ENCODE peak calls at places on chromosomes 11 and 22, in seven cellular contexts. O is K562, H is HCT116, N is GM12878, L is SK-N-SH, U is H1, V is HepG2. A is an unnamed sample.

GRCh38 chr11:134412508-134413333 is 679 bp upstream of the B3GAT1 start:
- DNase-seq in V (no peak), L (peak), N (no peak), O (peak), U (peak), H (no peak), A (no peak)

GRCh38 chr11:114200351-114200750 is 95.8 kb upstream of the NNMT start:
- DNase-seq in L (no peak), O (no peak), N (no peak), V (no peak), H (no peak), U (no peak), A (no peak)

GRCh38 chr11:23765862-23766261 is 731.0 kb upstream of the LUZP2 start:
- DNase-seq in N (no peak), O (no peak), U (no peak), V (no peak), H (no peak), L (no peak), A (no peak)

GRCh38 chr11:119421941-119422504 is 949 bp downstream of the THY1 start:
- DNase-seq in O (no peak), L (peak), H (no peak), V (no peak), U (no peak), N (no peak), A (no peak)

GRCh38 chr11:11697796-11698195 is 76.0 kb upstream of the GALNT18 start:
- DNase-seq in H (no peak), L (no peak), N (no peak), O (no peak), V (no peak), U (no peak), A (no peak)

GRCh38 chr11:124612045-124612444 is 817 bp downstream of the PANX3 start:
- DNase-seq in U (no peak), L (no peak), V (no peak), H (no peak), N (no peak), O (no peak), A (no peak)

GRCh38 chr11:14413307-14414072 is 54.5 kb upstream of the RRAS2 start:
- DNase-seq in U (peak), L (no peak), H (no peak), V (no peak), N (no peak), O (peak), A (no peak)

GRCh38 chr11:103907548-103908455 is 128.6 kb upstream of the DDI1 start:
- DNase-seq in H (no peak), V (no peak), O (no peak), N (no peak), U (no peak), L (no peak), A (no peak)

GRCh38 chr11:14384338-14384737 is 25.4 kb upstream of the RRAS2 start:
- DNase-seq in N (no peak), O (no peak), H (no peak), L (no peak), V (no peak), U (no peak), A (no peak)

GRCh38 chr11:66176650-66177049 is 91.8 kb upstream of the RAB1B start:
- DNase-seq in U (no peak), H (no peak), N (no peak), O (no peak), L (no peak), V (no peak), A (no peak)

GRCh38 chr11:114040706-114041211 is 18.8 kb upstream of the ZBTB16 start:
- DNase-seq in O (peak), N (no peak), U (no peak), V (peak), L (no peak), H (no peak), A (no peak)

GRCh38 chr11:112310414-112310813 is 49.8 kb upstream of the PLET1 start:
- DNase-seq in L (no peak), U (no peak), V (no peak), H (no peak), O (no peak), N (no peak), A (no peak)

GRCh38 chr22:35394810-35395563 is 5.0 kb upstream of the MCM5 start:
- DNase-seq in V (no peak), O (no peak), N (no peak), L (no peak), U (no peak), H (no peak), A (no peak)

GRCh38 chr11:47587733-47588326 is 1.4 kb downstream of the FAM180B start:
- DNase-seq in N (no peak), V (no peak), H (no peak), O (no peak), U (no peak), L (no peak), A (no peak)

GRCh38 chr22:24758164-24758799 is 16.2 kb downstream of the PIWIL3 start:
- DNase-seq in U (peak), N (no peak), O (peak), V (peak), H (peak), L (peak), A (peak)

GRCh38 chr11:110509485-110509884 is 79.7 kb downstream of the FDX1 start:
- DNase-seq in O (no peak), N (no peak), L (no peak), V (no peak), H (no peak), U (no peak), A (no peak)

GRCh38 chr11:69377953-69378302 is 84.0 kb downstream of the MYEOV start:
- DNase-seq in L (no peak), O (no peak), N (no peak), U (no peak), H (no peak), V (no peak), A (no peak)

GRCh38 chr11:116379185-116379828 is 393.5 kb downstream of the BUD13 start:
- DNase-seq in H (no peak), O (peak), V (peak), L (no peak), N (no peak), U (peak), A (no peak)

GRCh38 chr11:33893711-33894401 is 2.0 kb upstream of the LMO2 start:
- DNase-seq in N (peak), L (no peak), H (no peak), V (no peak), U (no peak), O (no peak), A (no peak)

GRCh38 chr11:12864316-12865156 is 144.6 kb upstream of the RASSF10 start:
- DNase-seq in V (no peak), N (no peak), U (no peak), L (peak), H (no peak), O (no peak), A (no peak)

GRCh38 chr11:67282876-67283371 is 6.2 kb upstream of the ANKRD13D start:
- DNase-seq in H (no peak), O (no peak), N (no peak), L (no peak), V (no peak), U (no peak), A (no peak)

GRCh38 chr22:46071451-46072029 is 78.8 kb upstream of the PPARA start:
- DNase-seq in O (no peak), H (peak), L (peak), N (no peak), V (no peak), U (peak), A (peak)
- TF ChIP-seq JUND in O (no peak), H (no peak), L (no peak), N (no peak), V (no peak), U (no peak), A (no peak)

GRCh38 chr11:78354741-78355705 is 62.6 kb downstream of the GAB2 start:
- DNase-seq in H (no peak), V (no peak), N (no peak), L (peak), U (no peak), O (no peak), A (peak)
- TF ChIP-seq JUND in H (no peak), V (no peak), N (no peak), L (no peak), U (no peak), O (peak), A (no peak)

GRCh38 chr11:2587976-2588748 is 111.6 kb downstream of the KCNQ1OT1 start:
- DNase-seq in O (no peak), H (no peak), L (peak), U (no peak), N (no peak), V (no peak), A (no peak)
- TF ChIP-seq JUND in O (no peak), H (no peak), L (no peak), U (no peak), N (no peak), V (no peak), A (no peak)

GRCh38 chr11:126561327-126561893 is 205.9 kb downstream of the ST3GAL4 start:
- DNase-seq in U (peak), L (no peak), H (no peak), V (peak), N (no peak), O (peak), A (peak)
- TF ChIP-seq JUND in U (no peak), L (no peak), H (no peak), V (no peak), N (no peak), O (no peak), A (no peak)

DNA sequence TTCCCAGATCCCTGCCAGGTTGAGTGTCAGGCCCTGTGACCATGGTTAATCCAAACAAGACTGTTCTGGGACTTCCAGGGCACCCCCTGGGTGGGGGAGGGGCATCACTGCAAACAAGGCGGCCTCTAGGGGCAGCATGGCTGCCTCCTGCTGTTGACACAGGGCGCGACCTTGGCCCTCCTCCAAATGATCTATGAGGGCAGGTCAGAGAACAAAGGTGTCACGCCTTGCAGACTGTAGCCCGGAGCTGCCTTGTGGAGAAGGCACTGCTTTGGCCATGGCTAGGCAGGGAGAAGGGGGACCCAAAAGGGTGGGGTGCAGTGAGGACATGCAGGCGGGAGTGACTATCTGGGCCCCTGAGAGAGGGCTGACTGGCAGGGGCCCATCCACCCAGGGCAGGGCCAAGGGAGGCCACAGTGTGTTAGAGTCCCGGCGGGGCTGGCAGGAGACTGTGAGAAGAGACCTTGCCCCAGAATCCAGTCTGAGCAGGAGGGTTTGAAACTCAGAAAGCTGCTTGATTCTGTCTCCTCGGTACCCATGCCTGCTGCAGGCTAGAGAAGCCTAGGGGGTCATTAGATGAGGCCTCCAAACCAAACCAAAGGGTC is 35.6 kb downstream of the KCNC1 start:
- DNase-seq in V (peak), L (peak), O (peak), H (no peak), N (no peak), U (no peak), A (no peak)
- TF ChIP-seq JUND in V (peak), L (no peak), O (no peak), H (no peak), N (no peak), U (no peak), A (no peak)

GRCh38 chr11:95459268-95460040 is 228.5 kb upstream of the SESN3 start:
- DNase-seq in O (no peak), H (no peak), V (no peak), L (peak), U (no peak), N (no peak), A (no peak)
- TF ChIP-seq JUND in O (no peak), H (no peak), V (no peak), L (no peak), U (no peak), N (no peak), A (no peak)

GRCh38 chr22:23204125-23204488 is 23.8 kb downstream of the BCR start:
- DNase-seq in U (no peak), O (no peak), V (no peak), N (no peak), L (no peak), H (no peak), A (no peak)

GRCh38 chr22:23202812-23203451 is 22.6 kb downstream of the BCR start:
- DNase-seq in L (no peak), O (peak), H (no peak), U (no peak), N (no peak), V (no peak), A (no peak)

GRCh38 chr22:23205330-23205729 is 25.0 kb downstream of the BCR start:
- DNase-seq in U (no peak), V (no peak), O (no peak), L (no peak), N (no peak), H (no peak), A (no peak)

GRCh38 chr22:23203452-23204124 is 23.3 kb downstream of the BCR start:
- DNase-seq in L (no peak), N (no peak), U (no peak), O (peak), V (no peak), H (no peak), A (no peak)

GRCh38 chr22:23204541-23205157 is 24.3 kb downstream of the BCR start:
- DNase-seq in H (no peak), O (peak), V (no peak), U (no peak), L (peak), N (no peak), A (no peak)
- TF ChIP-seq JUND in H (no peak), O (no peak), V (no peak), U (no peak), L (no peak), N (no peak), A (no peak)

GRCh38 chr22:50571264-50572175 is 6.7 kb downstream of the CPT1B start:
- DNase-seq in O (no peak), H (no peak), V (no peak), U (no peak), N (no peak), L (no peak), A (no peak)
- TF ChIP-seq JUND in O (no peak), H (no peak), V (no peak), U (no peak), N (no peak), L (no peak), A (no peak)

DNA sequence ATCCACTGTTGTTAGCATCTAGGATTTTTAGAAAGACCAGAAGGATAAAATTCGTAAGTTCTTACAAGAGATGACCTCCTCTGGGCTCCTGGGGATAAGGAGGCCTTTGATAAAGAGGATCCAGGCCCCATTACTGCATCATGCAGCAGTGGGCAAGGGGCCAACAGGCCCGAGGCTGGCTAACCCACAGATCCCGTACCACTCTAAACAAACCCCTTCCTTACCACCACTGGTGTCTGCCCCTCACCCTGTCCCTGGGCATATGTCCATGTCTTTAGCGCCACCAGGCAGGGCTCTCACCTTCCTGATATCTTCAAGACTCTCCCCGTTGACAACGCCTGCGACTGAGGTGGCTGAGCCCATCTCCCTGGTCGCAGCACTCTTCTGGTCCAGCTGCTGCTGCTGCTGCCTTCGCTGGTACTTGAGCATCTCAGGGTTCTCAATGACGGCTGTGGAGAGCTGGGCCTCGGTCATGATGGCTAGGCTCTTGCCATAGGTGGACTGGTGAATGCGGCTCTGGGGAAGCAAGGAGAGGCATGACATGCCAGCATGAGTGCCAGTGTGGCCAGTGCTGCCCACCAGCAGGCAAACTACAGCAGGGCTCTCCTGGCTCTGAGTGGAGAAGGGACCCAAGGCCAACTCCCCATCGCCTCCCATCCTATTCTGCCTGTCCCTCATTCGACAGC is 46.2 kb downstream of the HIRA start:
- DNase-seq in V (no peak), U (no peak), L (peak), O (no peak), H (no peak), N (no peak), A (no peak)
- TF ChIP-seq JUND in V (no peak), U (no peak), L (no peak), O (no peak), H (no peak), N (no peak), A (no peak)